ENCODE peak calls at places on chromosomes 3 and 15, in six cellular contexts. One of them, this sample, is unnamed.

GRCh38 chr3:115245437-115245836 is 98.3 kb upstream of the ZBTB20 start:
- DNase-seq in hippocampal formation: no peak
- DNase-seq in skeletal muscle cell: peak; percentile 91
- DNase-seq in GDM1: no peak
- DNase-seq in HS-5: peak; percentile 86
- DNase-seq in mucosa of gallbladder: no peak
- DNase-seq in this sample: no peak

GRCh38 chr3:10467204-10467603 is 38.2 kb downstream of the ATP2B2 start:
- DNase-seq in HS-5: no peak
- DNase-seq in GDM1: no peak
- DNase-seq in mucosa of gallbladder: no peak
- DNase-seq in hippocampal formation: no peak
- DNase-seq in skeletal muscle cell: no peak
- DNase-seq in this sample: no peak

GRCh38 chr3:87796137-87796899 is 262.5 kb downstream of the CGGBP1 start:
- DNase-seq in HS-5: no peak
- DNase-seq in GDM1: peak; percentile 76
- DNase-seq in mucosa of gallbladder: no peak
- DNase-seq in hippocampal formation: no peak
- DNase-seq in skeletal muscle cell: no peak
- DNase-seq in this sample: no peak

GRCh38 chr3:51386852-51387229 is 1.8 kb downstream of the MANF start:
- DNase-seq in hippocampal formation: no peak
- DNase-seq in HS-5: no peak
- DNase-seq in skeletal muscle cell: no peak
- DNase-seq in mucosa of gallbladder: no peak
- DNase-seq in GDM1: no peak
- DNase-seq in this sample: no peak

GRCh38 chr3:194102436-194102835 is 33.5 kb upstream of the HES1 start:
- DNase-seq in HS-5: no peak
- DNase-seq in mucosa of gallbladder: no peak
- DNase-seq in GDM1: no peak
- DNase-seq in hippocampal formation: no peak
- DNase-seq in skeletal muscle cell: no peak
- DNase-seq in this sample: no peak

GRCh38 chr15:59611277-59612260 is at the start of gene GCNT3:
- DNase-seq in hippocampal formation: no peak
- DNase-seq in GDM1: no peak
- DNase-seq in mucosa of gallbladder: peak; percentile 78
- DNase-seq in HS-5: no peak
- DNase-seq in skeletal muscle cell: no peak
- DNase-seq in this sample: peak; percentile 7

GRCh38 chr3:129117134-129117533 is 4.5 kb downstream of the RAB43 start:
- DNase-seq in mucosa of gallbladder: no peak
- DNase-seq in HS-5: no peak
- DNase-seq in skeletal muscle cell: no peak
- DNase-seq in GDM1: no peak
- DNase-seq in hippocampal formation: no peak
- DNase-seq in this sample: no peak

GRCh38 chr3:157832588-157832987 is 273.6 kb downstream of the SHOX2 start:
- DNase-seq in GDM1: no peak
- DNase-seq in mucosa of gallbladder: no peak
- DNase-seq in skeletal muscle cell: no peak
- DNase-seq in hippocampal formation: no peak
- DNase-seq in HS-5: peak; percentile 41
- DNase-seq in this sample: no peak

GRCh38 chr3:130905551-130905950 is 11.7 kb downstream of the ATP2C1 start:
- DNase-seq in skeletal muscle cell: peak; percentile 58
- DNase-seq in mucosa of gallbladder: no peak
- DNase-seq in GDM1: no peak
- DNase-seq in hippocampal formation: no peak
- DNase-seq in HS-5: no peak
- DNase-seq in this sample: no peak

GRCh38 chr3:17055374-17056276 is 170.9 kb downstream of the PLCL2 start:
- DNase-seq in HS-5: no peak
- DNase-seq in GDM1: no peak
- DNase-seq in hippocampal formation: no peak
- DNase-seq in mucosa of gallbladder: no peak
- DNase-seq in skeletal muscle cell: peak; percentile 84
- DNase-seq in this sample: no peak

GRCh38 chr3:46889381-46890110 is 12.0 kb downstream of the PTH1R start:
- DNase-seq in GDM1: peak; percentile 6
- DNase-seq in skeletal muscle cell: no peak
- DNase-seq in hippocampal formation: no peak
- DNase-seq in mucosa of gallbladder: no peak
- DNase-seq in HS-5: no peak
- DNase-seq in this sample: no peak

GRCh38 chr3:9507586-9508578 is 45.7 kb downstream of the LHFPL4 start:
- DNase-seq in mucosa of gallbladder: no peak
- DNase-seq in GDM1: no peak
- DNase-seq in skeletal muscle cell: no peak
- DNase-seq in hippocampal formation: no peak
- DNase-seq in HS-5: no peak
- DNase-seq in this sample: no peak

GRCh38 chr15:100265641-100266035 is 76.1 kb downstream of the ADAMTS17 start:
- DNase-seq in GDM1: no peak
- DNase-seq in hippocampal formation: no peak
- DNase-seq in skeletal muscle cell: no peak
- DNase-seq in HS-5: no peak
- DNase-seq in mucosa of gallbladder: peak; percentile 7
- DNase-seq in this sample: no peak